ENCODE peak calls at places on chromosomes 13 and 19, in nine cellular contexts. E is retinal pigment epithelial cell; H is H1; A is Jurkat, Clone E6-1; R is HFF-Myc; C is A549; Q is GM19239; I is NCI-H2171 treated with DMSO at 0.1 percent for 48 hours; O is osteoblast. S is an unnamed sample.

GRCh38 chr13:45728759-45729158 is 26.6 kb downstream of the CBY2 start:
- DNase-seq in E (no peak), H (peak), A (peak), R (no peak), C (peak), Q (peak), I (no peak), O (no peak), S (no peak)

GRCh38 chr19:53906211-53907192 is 2.6 kb upstream of the CACNG7 start:
- DNase-seq in E (no peak), H (no peak), A (no peak), R (no peak), C (no peak), Q (peak), I (no peak), O (peak), S (peak)

GRCh38 chr13:114152831-114153371 is 20.5 kb upstream of the RASA3 start:
- DNase-seq in E (no peak), H (no peak), A (no peak), R (no peak), C (no peak), Q (no peak), I (no peak), O (peak), S (no peak)

GRCh38 chr13:23755040-23755439 is 134.2 kb downstream of the MIPEP start:
- DNase-seq in E (no peak), H (no peak), A (no peak), R (no peak), C (no peak), Q (no peak), I (no peak), O (no peak), S (no peak)

GRCh38 chr13:37835392-37835791 is 34.2 kb downstream of the TRPC4 start:
- DNase-seq in E (no peak), H (no peak), A (no peak), R (no peak), C (no peak), Q (no peak), I (no peak), O (no peak), S (no peak)

GRCh38 chr13:33547035-33547434 is 261.5 kb upstream of the STARD13 start:
- DNase-seq in E (no peak), H (no peak), A (no peak), R (no peak), C (no peak), Q (no peak), I (peak), O (no peak), S (no peak)

GRCh38 chr19:16066611-16067104 is 9.6 kb upstream of the TPM4 start:
- DNase-seq in E (no peak), H (no peak), A (peak), R (peak), C (peak), Q (no peak), I (no peak), O (peak), S (no peak)

GRCh38 chr19:34261335-34262109 is 7.2 kb downstream of the GARRE1 start:
- DNase-seq in E (no peak), H (no peak), A (no peak), R (no peak), C (no peak), Q (no peak), I (no peak), O (no peak), S (no peak)

GRCh38 chr19:3358919-3359849 is 7.2 kb upstream of the NFIC start:
- DNase-seq in E (no peak), H (no peak), A (no peak), R (no peak), C (no peak), Q (peak), I (peak), O (peak), S (peak)

GRCh38 chr19:2077398-2077797 is 18.7 kb downstream of the MOB3A start:
- DNase-seq in E (no peak), H (no peak), A (no peak), R (no peak), C (no peak), Q (no peak), I (no peak), O (peak), S (no peak)

GRCh38 chr19:35717665-35718344 is at the start of gene KMT2B:
- DNase-seq in E (no peak), H (no peak), A (no peak), R (no peak), C (peak), Q (peak), I (no peak), O (peak), S (no peak)

GRCh38 chr19:34513767-34514166 is 32.2 kb downstream of the WTIP start:
- DNase-seq in E (no peak), H (no peak), A (no peak), R (no peak), C (no peak), Q (no peak), I (no peak), O (no peak), S (no peak)

GRCh38 chr19:5823579-5824281 is 15.8 kb downstream of the FUT6 start:
- DNase-seq in E (no peak), H (no peak), A (no peak), R (no peak), C (peak), Q (no peak), I (no peak), O (peak), S (no peak)

GRCh38 chr19:7820588-7820987 is 9.4 kb upstream of the EVI5L start:
- DNase-seq in E (no peak), H (no peak), A (peak), R (no peak), C (no peak), Q (no peak), I (no peak), O (no peak), S (no peak)

GRCh38 chr19:1942934-1943555 is 2.1 kb downstream of the CSNK1G2 start:
- DNase-seq in E (no peak), H (no peak), A (no peak), R (no peak), C (no peak), Q (no peak), I (no peak), O (peak), S (no peak)

GRCh38 chr19:15250635-15250993 is 18.4 kb upstream of the EPHX3 start:
- DNase-seq in E (no peak), H (no peak), A (no peak), R (no peak), C (no peak), Q (no peak), I (no peak), O (no peak), S (no peak)

GRCh38 chr19:6862673-6863078 is 24.7 kb upstream of the ADGRE1 start:
- DNase-seq in E (peak), H (peak), A (peak), R (peak), C (peak), Q (peak), I (peak), O (peak), S (peak)

GRCh38 chr13:99278843-99279242 is 20.7 kb upstream of the GPR18 start:
- DNase-seq in E (no peak), H (no peak), A (no peak), R (no peak), C (no peak), Q (no peak), I (no peak), O (no peak), S (no peak)

GRCh38 chr13:94454906-94455305 is 24.6 kb downstream of the DCT start:
- DNase-seq in E (no peak), H (no peak), A (no peak), R (no peak), C (no peak), Q (no peak), I (no peak), O (no peak), S (no peak)

GRCh38 chr19:39759457-39760184 is 19.0 kb upstream of the LEUTX start:
- DNase-seq in E (no peak), H (no peak), A (no peak), R (no peak), C (no peak), Q (no peak), I (no peak), O (no peak), S (no peak)

GRCh38 chr13:20475927-20476691 is 49.5 kb downstream of the CRYL1 start:
- DNase-seq in E (no peak), H (no peak), A (peak), R (no peak), C (no peak), Q (peak), I (peak), O (no peak), S (peak)

GRCh38 chr13:103067751-103068563 is 1.7 kb upstream of the SLC10A2 start:
- DNase-seq in E (no peak), H (peak), A (no peak), R (no peak), C (no peak), Q (no peak), I (peak), O (peak), S (no peak)

GRCh38 chr19:32469796-32470195 is 64.2 kb downstream of the DPY19L3 start:
- DNase-seq in E (no peak), H (no peak), A (no peak), R (peak), C (no peak), Q (no peak), I (no peak), O (no peak), S (no peak)

GRCh38 chr19:1472227-1473055 is 6.6 kb downstream of the C19orf25 start:
- DNase-seq in E (no peak), H (no peak), A (no peak), R (no peak), C (no peak), Q (no peak), I (no peak), O (no peak), S (no peak)

GRCh38 chr13:73776137-73776785 is 357.9 kb downstream of the KLF12 start:
- DNase-seq in E (no peak), H (no peak), A (no peak), R (no peak), C (no peak), Q (no peak), I (no peak), O (peak), S (no peak)

GRCh38 chr19:47186337-47187022 is 44.5 kb downstream of the BBC3 start:
- DNase-seq in E (no peak), H (no peak), A (no peak), R (no peak), C (no peak), Q (peak), I (no peak), O (peak), S (peak)

GRCh38 chr19:39405930-39406655 is 554 bp upstream of the ZFP36 start:
- DNase-seq in E (no peak), H (no peak), A (peak), R (no peak), C (no peak), Q (no peak), I (peak), O (no peak), S (peak)

GRCh38 chr13:87355451-87355850 is 315.7 kb upstream of the SLITRK5 start:
- DNase-seq in E (no peak), H (no peak), A (no peak), R (no peak), C (no peak), Q (no peak), I (peak), O (no peak), S (no peak)

GRCh38 chr19:49838816-49839588 is 12.0 kb upstream of the PTOV1 start:
- DNase-seq in E (peak), H (no peak), A (no peak), R (no peak), C (no peak), Q (no peak), I (no peak), O (peak), S (no peak)

GRCh38 chr19:16288544-16288943 is 36.1 kb upstream of the KLF2 start:
- DNase-seq in E (no peak), H (no peak), A (no peak), R (no peak), C (no peak), Q (no peak), I (no peak), O (no peak), S (no peak)

GRCh38 chr13:110183925-110184324 is 123.0 kb downstream of the COL4A1 start:
- DNase-seq in E (no peak), H (no peak), A (peak), R (no peak), C (no peak), Q (no peak), I (no peak), O (no peak), S (no peak)

GRCh38 chr13:77417897-77418296 is 91.0 kb upstream of the MYCBP2 start:
- DNase-seq in E (no peak), H (no peak), A (no peak), R (no peak), C (no peak), Q (no peak), I (no peak), O (no peak), S (no peak)

GRCh38 chr13:50244913-50245574 is 229.8 kb downstream of the KCNRG start:
- DNase-seq in E (peak), H (no peak), A (no peak), R (peak), C (peak), Q (no peak), I (no peak), O (peak), S (no peak)

GRCh38 chr19:30320466-30320865 is 51.7 kb upstream of the ZNF536 start:
- DNase-seq in E (no peak), H (no peak), A (no peak), R (no peak), C (no peak), Q (no peak), I (no peak), O (no peak), S (no peak)

GRCh38 chr13:113845723-113846638 is 17.9 kb downstream of the GAS6 start:
- DNase-seq in E (no peak), H (no peak), A (no peak), R (no peak), C (no peak), Q (no peak), I (no peak), O (peak), S (no peak)

S was measured in effector memory CD8-positive, alpha-beta T cell.